ENCODE peak calls at places on chromosomes 7 and 10, in nine cellular contexts. W is left lung, K is brain pericyte, X is fibroblast of lung, F is esophagus muscularis mucosa, H is globus pallidus, T is neural progenitor cell, S is RWPE1, M is nucleus accumbens. I is an unnamed sample.
A peak's percentile ranks its signal among the peaks of the same experiment; 100 is the strongest.

GRCh38 chr10:30048768-30049507 is 10.4 kb downstream of the JCAD start:
- DNase-seq in F (no peak), T (no peak), X (no peak), H (no peak), M (no peak), W (no peak), K (no peak), S (no peak), I (no peak)

GRCh38 chr10:91680521-91680920 is 47.6 kb upstream of the PPP1R3C start:
- DNase-seq in M (no peak), K (no peak), W (no peak), H (no peak), T (no peak), X (no peak), S (no peak), F (no peak), I (no peak)

GRCh38 chr7:156282816-156283215 is 357.8 kb upstream of the RNF32 start:
- DNase-seq in T (no peak), M (no peak), S (no peak), K (no peak), W (no peak), X (no peak), H (no peak), F (no peak), I (no peak)

GRCh38 chr7:80443336-80443735 is 68.5 kb downstream of the GNAT3 start:
- DNase-seq in X (no peak), F (no peak), T (no peak), W (no peak), K (no peak), H (no peak), S (no peak), M (no peak), I (no peak)

GRCh38 chr10:80488539-80489066 is 34.5 kb downstream of the TSPAN14 start:
- DNase-seq in S (no peak), F (no peak), W (no peak), T (no peak), M (no peak), X (no peak), K (no peak), H (no peak), I (no peak)

GRCh38 chr10:131084791-131085585 is 226.5 kb downstream of the TCERG1L start:
- DNase-seq in X (no peak), K (no peak), T (no peak), F (no peak), W (no peak), S (no peak), H (no peak), M (no peak), I (no peak)

GRCh38 chr10:61164458-61165160 is 220.6 kb upstream of the RHOBTB1 start:
- DNase-seq in K (no peak), S (peak; percentile 1), F (no peak), X (no peak), M (no peak), H (no peak), T (no peak), W (peak; percentile 32), I (no peak)

GRCh38 chr7:16744518-16745250 is 8.9 kb upstream of the TSPAN13 start:
- DNase-seq in F (no peak), K (no peak), H (no peak), W (no peak), M (no peak), T (peak; percentile 7), S (no peak), X (no peak), I (no peak)

GRCh38 chr7:106260136-106260561 is 24.6 kb downstream of the NAMPT start:
- DNase-seq in H (no peak), F (no peak), M (no peak), K (no peak), S (no peak), X (peak; percentile 69), T (no peak), W (no peak), I (no peak)

I was measured in Calu3.